ENCODE peak calls at places on chromosomes 3 and 15, in seven cellular contexts. R, M, Y, P, O, Q and B are unnamed samples.

GRCh38 chr3:69231929-69232437 is 109.6 kb upstream of the LMOD3 start:
- DNase-seq in R (no peak), M (no peak), Y (no peak), P (no peak), O (no peak), Q (no peak), B (peak)

GRCh38 chr3:132088291-132088690 is 53.5 kb upstream of the CPNE4 start:
- DNase-seq in R (no peak), M (no peak), Y (no peak), P (no peak), O (no peak), Q (no peak), B (no peak)

GRCh38 chr3:107117922-107118576 is 259.2 kb upstream of the CCDC54 start:
- DNase-seq in R (peak), M (peak), Y (no peak), P (no peak), O (no peak), Q (peak), B (no peak)

GRCh38 chr15:43185161-43186002 is at the start of gene CCNDBP1:
- DNase-seq in R (peak), M (peak), Y (peak), P (peak), O (peak), Q (peak), B (peak)

GRCh38 chr15:75206803-75207617 is 5.3 kb downstream of the C15orf39 start:
- DNase-seq in R (no peak), M (no peak), Y (peak), P (no peak), O (no peak), Q (no peak), B (peak)

GRCh38 chr3:59751606-59752005 is 701.8 kb upstream of the CFAP20DC start:
- DNase-seq in R (peak), M (no peak), Y (no peak), P (no peak), O (no peak), Q (no peak), B (no peak)

GRCh38 chr3:68176600-68176999 is 522.2 kb upstream of the SUCLG2 start:
- DNase-seq in R (no peak), M (no peak), Y (no peak), P (no peak), O (no peak), Q (no peak), B (no peak)

GRCh38 chr3:127574880-127575878 is 15.4 kb downstream of the TPRA1 start:
- DNase-seq in R (peak), M (peak), Y (peak), P (peak), O (peak), Q (peak), B (peak)

GRCh38 chr15:83356516-83357399 is 72.3 kb upstream of the BNC1 start:
- DNase-seq in R (no peak), M (no peak), Y (no peak), P (no peak), O (no peak), Q (no peak), B (no peak)
- H3K27ac ChIP-seq in R (no peak), M (no peak), Y (no peak), P (no peak), O (no peak), Q (no peak), B (no peak)

DNA sequence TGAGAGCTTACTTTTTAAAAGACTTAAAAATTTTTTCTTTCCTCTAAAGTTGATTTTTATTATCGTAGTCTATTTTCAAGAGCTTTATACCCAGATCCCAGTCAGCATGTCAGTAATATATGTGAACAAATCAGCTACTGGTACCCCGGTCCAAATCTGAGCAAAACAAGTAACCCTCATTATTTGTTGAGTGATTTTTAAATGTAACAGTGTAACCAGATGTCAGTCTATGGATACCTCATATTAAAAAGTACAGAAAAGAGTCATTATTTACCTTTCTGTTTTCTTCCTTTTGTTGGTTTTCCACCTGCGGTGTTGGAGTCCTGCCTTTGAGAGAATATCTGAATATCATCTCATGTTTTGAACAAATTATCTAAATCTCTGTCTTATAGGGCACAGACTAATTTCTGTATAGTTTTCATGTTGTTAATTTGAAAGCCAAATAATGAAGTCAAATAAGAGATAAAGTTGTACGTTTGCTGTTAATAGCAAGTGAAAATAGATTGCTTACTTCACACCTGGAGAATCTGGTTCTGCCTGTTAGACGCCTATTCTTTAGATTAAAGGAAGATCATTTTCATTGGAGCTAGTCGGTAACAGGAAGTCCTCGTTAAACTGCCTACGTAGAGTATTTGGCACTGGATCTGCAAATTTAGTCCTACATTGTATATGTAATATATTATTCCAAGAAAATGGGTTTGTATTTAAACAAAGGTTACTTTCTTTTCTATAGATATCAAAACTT is at the start of gene STX19:
- DNase-seq in R (peak), M (no peak), Y (no peak), P (no peak), O (no peak), Q (peak), B (peak)
- H3K4me3 ChIP-seq in R (no peak), M (no peak), Y (no peak), P (peak), O (peak), Q (no peak), B (no peak)

DNA sequence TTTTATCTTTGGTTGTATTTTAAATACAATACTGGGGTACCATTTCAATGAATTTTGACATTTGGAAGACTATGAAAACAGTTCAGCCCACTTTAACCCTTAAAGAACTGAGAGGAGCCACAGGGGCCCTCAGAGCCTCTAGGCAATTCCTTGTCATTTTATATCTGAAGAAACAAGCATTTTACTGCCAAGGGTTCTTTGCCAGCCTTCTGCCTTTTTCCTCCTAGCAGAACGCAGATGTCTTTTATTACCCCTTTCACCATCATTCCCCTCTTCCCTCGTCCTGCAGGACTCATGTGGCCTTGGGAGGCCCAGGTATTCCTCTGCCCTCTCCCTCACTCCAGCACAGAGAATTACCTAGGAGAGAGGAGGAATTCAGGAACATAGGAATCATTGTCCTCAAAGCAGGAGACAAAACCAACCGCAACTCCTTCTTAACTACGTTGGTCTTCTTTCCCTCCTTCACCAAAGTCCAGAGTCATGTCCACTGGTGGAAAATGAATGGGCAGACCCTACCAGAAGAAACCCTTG is 55.1 kb upstream of the SKOR1 start:
- DNase-seq in R (no peak), M (no peak), Y (no peak), P (no peak), O (no peak), Q (no peak), B (no peak)
- H3K27ac ChIP-seq in R (no peak), M (no peak), Y (no peak), P (no peak), O (no peak), Q (no peak), B (no peak)

GRCh38 chr15:68542348-68542747 is 36.4 kb upstream of the CORO2B start:
- DNase-seq in R (no peak), M (no peak), Y (no peak), P (no peak), O (no peak), Q (no peak), B (no peak)

GRCh38 chr15:68541743-68542142 is 37.0 kb upstream of the CORO2B start:
- DNase-seq in R (no peak), M (no peak), Y (no peak), P (no peak), O (no peak), Q (no peak), B (no peak)

GRCh38 chr15:68542771-68543544 is 35.8 kb upstream of the CORO2B start:
- DNase-seq in R (peak), M (peak), Y (no peak), P (no peak), O (no peak), Q (no peak), B (no peak)

GRCh38 chr15:68546318-68546717 is 32.5 kb upstream of the CORO2B start:
- DNase-seq in R (no peak), M (no peak), Y (no peak), P (no peak), O (no peak), Q (no peak), B (no peak)

GRCh38 chr15:68543546-68544008 is 35.2 kb upstream of the CORO2B start:
- DNase-seq in R (no peak), M (no peak), Y (no peak), P (no peak), O (no peak), Q (no peak), B (no peak)
- H3K4me3 ChIP-seq in R (no peak), M (no peak), Y (no peak), P (no peak), O (no peak), Q (no peak), B (no peak)

GRCh38 chr3:195834675-195835583 is 23.2 kb upstream of the MUC4 start:
- DNase-seq in R (no peak), M (no peak), Y (no peak), P (no peak), O (no peak), Q (no peak), B (no peak)
- H3K27ac ChIP-seq in R (no peak), M (no peak), Y (no peak), P (no peak), O (no peak), Q (no peak), B (no peak)

DNA sequence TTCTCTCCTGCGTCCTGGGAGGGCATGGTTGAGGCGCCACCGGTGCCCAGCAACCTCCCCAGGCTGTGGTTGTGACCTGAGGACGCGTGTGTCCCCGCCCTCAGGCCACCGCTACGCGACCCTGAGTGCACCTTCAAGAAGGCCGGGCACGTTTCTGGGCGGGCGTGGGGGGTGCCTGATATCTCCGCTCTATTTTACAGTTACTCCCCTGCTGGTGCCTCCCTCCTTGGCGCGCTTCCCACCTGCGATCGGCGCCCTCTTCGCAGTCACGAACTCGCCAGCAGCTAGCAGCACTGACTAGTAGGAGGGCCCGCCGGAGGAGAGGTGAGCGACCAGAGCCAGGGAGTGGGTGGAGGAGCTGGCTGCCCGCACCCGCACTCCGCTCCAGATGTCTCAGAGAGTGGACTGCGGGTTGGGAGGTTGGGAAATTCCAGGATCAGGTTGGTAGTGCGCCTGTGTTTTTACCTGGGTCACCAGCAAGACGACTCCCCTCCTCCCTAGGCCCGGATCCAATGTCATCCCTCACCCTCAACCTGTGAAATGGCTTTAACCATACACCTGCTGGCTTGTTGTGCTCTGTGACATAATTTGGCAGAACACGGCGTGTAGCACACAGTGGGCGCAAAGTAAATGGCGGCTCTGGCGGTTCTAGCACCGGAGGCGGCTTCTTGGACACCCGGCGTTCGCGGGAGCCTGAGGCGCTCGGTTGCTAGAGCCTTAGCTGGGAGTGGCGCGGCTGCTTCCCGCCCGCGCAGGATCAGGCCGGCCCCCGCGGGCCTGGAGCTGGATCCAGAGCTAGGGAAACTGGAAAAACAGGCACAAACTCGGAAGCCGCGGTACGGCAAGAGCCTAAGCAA is 43.4 kb upstream of the POLG start:
- DNase-seq in R (no peak), M (no peak), Y (no peak), P (no peak), O (no peak), Q (no peak), B (no peak)
- H3K4me3 ChIP-seq in R (no peak), M (no peak), Y (peak), P (peak), O (peak), Q (no peak), B (no peak)

GRCh38 chr3:125147491-125147820 is 65.1 kb downstream of the SLC12A8 start:
- DNase-seq in R (no peak), M (peak), Y (no peak), P (no peak), O (no peak), Q (no peak), B (no peak)
- H3K27ac ChIP-seq in R (no peak), M (no peak), Y (peak), P (peak), O (peak), Q (no peak), B (no peak)